ENCODE peak calls at places on chromosomes 5 and 9, in four cellular contexts. P, X, U and B are unnamed samples. For H3K4me1, the result is how much of the 10 kb centered on the place peaks cover.

GRCh38 chr9:127955294-127956015 is 17.8 kb upstream of the DPM2 start:
- DNase-seq in P (peak), X (peak), U (peak), B (peak)

GRCh38 chr5:42242210-42242609 is 181.0 kb upstream of the GHR start:
- DNase-seq in P (no peak), X (no peak), U (no peak), B (no peak)

GRCh38 chr5:55187370-55187769 is 14.4 kb upstream of the CDC20B start:
- DNase-seq in P (no peak), X (no peak), U (peak), B (no peak)

GRCh38 chr5:88672644-88673493 is 210.1 kb downstream of the MEF2C start:
- DNase-seq in P (peak), X (no peak), U (no peak), B (no peak)

GRCh38 chr5:73339165-73339564 is 109.4 kb downstream of the FOXD1 start:
- DNase-seq in P (no peak), X (no peak), U (no peak), B (no peak)

GRCh38 chr5:107513337-107514125 is 157.2 kb downstream of the EFNA5 start:
- DNase-seq in P (no peak), X (no peak), U (no peak), B (no peak)

GRCh38 chr5:122492675-122493074 is 180.6 kb downstream of the SNCAIP start:
- DNase-seq in P (no peak), X (no peak), U (peak), B (no peak)

GRCh38 chr9:7209990-7210389 is 452.2 kb downstream of the KDM4C start:
- DNase-seq in P (no peak), X (no peak), U (no peak), B (no peak)

GRCh38 chr9:8262625-8263622 is 463.3 kb upstream of the DMAC1 start:
- DNase-seq in P (no peak), X (no peak), U (no peak), B (no peak)

GRCh38 chr9:14994738-14995137 is 84.5 kb upstream of the FREM1 start:
- DNase-seq in P (no peak), X (no peak), U (no peak), B (no peak)

GRCh38 chr5:74686962-74687751 is 2.1 kb downstream of the HEXB start:
- DNase-seq in P (peak), X (no peak), U (peak), B (no peak)

GRCh38 chr9:35909274-35909673 is at the start of gene SPAAR:
- DNase-seq in P (no peak), X (no peak), U (no peak), B (no peak)

GRCh38 chr5:73338201-73339126 is 110.1 kb downstream of the FOXD1 start:
- DNase-seq in P (peak), X (no peak), U (peak), B (no peak)

GRCh38 chr9:117258201-117258866 is 156.5 kb downstream of the ASTN2 start:
- DNase-seq in P (no peak), X (no peak), U (no peak), B (no peak)

GRCh38 chr5:35863159-35863558 is 6.5 kb downstream of the IL7R start:
- DNase-seq in P (no peak), X (no peak), U (no peak), B (no peak)

GRCh38 chr9:113738898-113739604 is 137.1 kb upstream of the ZNF618 start:
- DNase-seq in P (no peak), X (no peak), U (peak), B (peak)

GRCh38 chr5:86126202-86126601 is 491.5 kb upstream of the COX7C start:
- DNase-seq in P (no peak), X (no peak), U (no peak), B (no peak)

GRCh38 chr5:177429248-177430045 is 3.0 kb downstream of the GRK6 start:
- DNase-seq in P (no peak), X (no peak), U (no peak), B (peak)

GRCh38 chr5:59832577-59833301 is 60.8 kb downstream of the PDE4D start:
- DNase-seq in P (no peak), X (no peak), U (no peak), B (no peak)

GRCh38 chr9:99104459-99105151 is at the start of gene TGFBR1:
- DNase-seq in P (peak), X (peak), U (peak), B (peak)

GRCh38 chr9:33167949-33168535 is 906 bp upstream of the B4GALT1 start:
- DNase-seq in P (no peak), X (no peak), U (peak), B (no peak)

GRCh38 chr5:142929602-142930001 is 159.4 kb downstream of the ARHGAP26 start:
- DNase-seq in P (no peak), X (no peak), U (no peak), B (no peak)

GRCh38 chr9:84408416-84408815 is 67.9 kb upstream of the SLC28A3 start:
- DNase-seq in P (no peak), X (no peak), U (no peak), B (no peak)

GRCh38 chr5:61817472-61818326 is 485.6 kb downstream of the ZSWIM6 start:
- DNase-seq in P (peak), X (peak), U (peak), B (no peak)

GRCh38 chr5:164335837-164336236 is 830.4 kb downstream of the MAT2B start:
- DNase-seq in P (peak), X (no peak), U (peak), B (no peak)

GRCh38 chr9:92180669-92181181 is 65.5 kb upstream of the SPTLC1 start:
- DNase-seq in P (peak), X (no peak), U (peak), B (no peak)

GRCh38 chr5:14036514-14036913 is 92.0 kb upstream of the DNAH5 start:
- DNase-seq in P (peak), X (no peak), U (peak), B (no peak)

DNA sequence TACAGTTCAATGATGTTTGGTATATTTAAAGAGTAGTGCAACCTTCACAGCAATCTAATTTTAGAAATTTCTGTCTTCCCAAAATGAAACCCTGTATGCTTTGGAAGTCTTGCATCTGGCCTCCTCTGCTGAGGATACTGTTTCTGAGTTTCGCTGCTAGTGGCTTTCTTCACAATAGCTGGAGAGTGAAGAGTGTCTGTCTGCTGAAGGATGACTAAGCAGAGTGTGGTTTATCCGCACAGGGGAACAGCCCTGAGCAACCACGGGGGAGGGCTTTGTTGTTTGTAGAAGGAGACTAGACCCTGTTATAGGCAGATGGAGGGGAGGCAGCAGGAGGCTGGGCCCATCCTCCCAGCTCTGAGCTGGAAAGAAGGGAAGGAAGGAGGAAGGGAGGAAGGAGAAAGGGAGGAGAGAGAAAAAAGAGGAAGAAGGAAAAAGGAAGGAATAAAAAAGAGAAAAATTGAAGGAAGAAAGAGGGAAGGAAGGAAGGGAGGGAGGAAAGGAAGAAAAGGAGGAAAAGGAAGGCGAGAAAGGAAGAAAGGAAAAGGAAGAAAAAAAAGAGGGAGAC is 10.5 kb upstream of the IRX2 start:
- DNase-seq in P (no peak), X (no peak), U (peak), B (no peak)
- H3K4me3 ChIP-seq in P (no peak), X (no peak), U (no peak), B (no peak)

DNA sequence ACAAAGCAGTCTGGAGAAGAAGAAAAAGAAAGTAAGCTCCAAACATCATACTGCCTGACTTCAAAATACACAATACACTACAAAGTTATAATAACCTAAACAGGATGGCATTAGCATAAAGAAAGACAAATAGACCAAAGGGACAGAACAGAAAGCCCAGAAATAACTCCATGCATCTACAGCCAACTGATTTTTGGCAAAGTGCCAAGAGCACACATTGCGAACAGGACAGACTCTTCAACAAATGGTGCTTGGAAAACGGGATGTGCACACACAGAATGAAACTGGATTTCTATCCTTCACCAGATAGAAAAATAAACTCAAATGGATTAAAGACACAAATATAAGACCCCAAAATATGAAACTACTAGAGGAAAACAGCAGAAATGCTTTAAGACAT is 66.6 kb upstream of the SPATA31E1 start:
- DNase-seq in P (no peak), X (no peak), U (peak), B (no peak)
- H3K4me1 ChIP-seq in P (under half), X (under half), U (under half), B (under half)

GRCh38 chr9:89999176-89999533 is 394.3 kb downstream of the GADD45G start:
- DNase-seq in P (no peak), X (no peak), U (no peak), B (no peak)
- H3K4me3 ChIP-seq in P (no peak), X (no peak), U (no peak), B (no peak)

DNA sequence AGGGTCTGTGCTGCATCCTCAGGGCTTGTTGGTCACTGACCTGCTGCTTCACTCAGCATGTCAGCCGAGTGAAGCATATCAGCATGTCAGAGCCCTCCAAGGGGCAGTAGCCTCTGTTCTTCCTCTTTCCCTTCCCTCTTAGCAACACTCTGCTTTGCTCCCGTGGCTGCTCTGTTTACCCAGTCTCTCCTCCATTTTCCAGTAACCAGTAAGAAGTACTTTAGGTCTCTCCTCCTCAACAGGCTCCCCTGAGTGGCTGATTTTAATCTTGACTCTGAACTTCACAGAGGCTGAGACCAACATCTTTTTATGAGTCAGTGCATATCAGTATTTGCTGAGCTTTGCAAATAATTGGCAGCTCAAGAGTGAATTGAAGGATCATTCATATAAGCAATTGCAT is 18.6 kb upstream of the ADRB2 start:
- DNase-seq in P (peak), X (no peak), U (no peak), B (no peak)
- H3K4me1 ChIP-seq in P (under half), X (under half), U (under half), B (under half)

GRCh38 chr5:1893754-1894153 is 11.0 kb upstream of the IRX4 start:
- DNase-seq in P (no peak), X (no peak), U (no peak), B (no peak)

GRCh38 chr5:1892685-1893445 is 10.1 kb upstream of the IRX4 start:
- DNase-seq in P (no peak), X (no peak), U (no peak), B (no peak)

GRCh38 chr5:1895771-1896420 is 13.2 kb upstream of the IRX4 start:
- DNase-seq in P (no peak), X (no peak), U (no peak), B (no peak)

GRCh38 chr5:1892211-1892610 is 9.5 kb upstream of the IRX4 start:
- DNase-seq in P (no peak), X (no peak), U (no peak), B (no peak)

GRCh38 chr5:1894243-1894642 is 11.5 kb upstream of the IRX4 start:
- DNase-seq in P (no peak), X (no peak), U (no peak), B (no peak)
- H3K4me3 ChIP-seq in P (no peak), X (no peak), U (no peak), B (no peak)

DNA sequence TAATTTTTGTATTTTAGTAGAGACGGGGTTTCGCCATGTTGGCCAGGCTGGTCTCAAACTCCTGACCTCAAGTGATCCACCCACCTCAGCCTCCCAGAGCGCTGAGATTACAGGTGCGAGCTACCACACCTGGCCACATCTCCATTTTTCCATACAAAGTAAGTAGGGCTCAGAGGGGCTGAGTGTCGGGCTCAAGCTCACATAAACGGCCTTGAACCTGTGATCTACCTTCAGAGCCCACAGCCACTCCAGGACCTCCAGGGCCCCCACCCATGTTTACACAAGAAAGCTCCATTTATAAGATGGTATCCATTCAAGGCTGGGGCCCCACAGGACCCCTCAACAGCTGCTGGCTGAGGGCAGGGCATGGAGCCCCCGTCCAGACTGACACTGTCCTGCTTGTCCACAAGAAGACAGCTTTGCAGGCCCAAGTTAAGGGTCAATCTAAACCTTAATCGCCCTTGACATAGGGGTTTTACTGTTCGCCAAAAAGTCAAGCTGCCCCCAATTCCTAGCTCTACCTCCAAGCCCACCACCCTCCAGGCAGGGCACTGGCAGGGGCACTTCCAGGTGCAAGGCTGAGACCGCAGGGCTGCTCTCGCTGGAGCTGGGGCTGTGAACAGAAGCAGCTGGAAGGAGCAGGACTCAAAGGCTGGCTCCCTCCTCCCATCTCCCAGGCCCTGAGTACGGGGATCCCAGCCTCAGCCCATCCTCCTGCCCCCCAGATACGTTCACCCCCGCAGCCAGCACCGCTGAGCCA is 18.9 kb downstream of the FAM78A start:
- DNase-seq in P (no peak), X (no peak), U (no peak), B (no peak)
- H3K4me1 ChIP-seq in P (under half), X (under half), U (under half), B (half or more)

DNA sequence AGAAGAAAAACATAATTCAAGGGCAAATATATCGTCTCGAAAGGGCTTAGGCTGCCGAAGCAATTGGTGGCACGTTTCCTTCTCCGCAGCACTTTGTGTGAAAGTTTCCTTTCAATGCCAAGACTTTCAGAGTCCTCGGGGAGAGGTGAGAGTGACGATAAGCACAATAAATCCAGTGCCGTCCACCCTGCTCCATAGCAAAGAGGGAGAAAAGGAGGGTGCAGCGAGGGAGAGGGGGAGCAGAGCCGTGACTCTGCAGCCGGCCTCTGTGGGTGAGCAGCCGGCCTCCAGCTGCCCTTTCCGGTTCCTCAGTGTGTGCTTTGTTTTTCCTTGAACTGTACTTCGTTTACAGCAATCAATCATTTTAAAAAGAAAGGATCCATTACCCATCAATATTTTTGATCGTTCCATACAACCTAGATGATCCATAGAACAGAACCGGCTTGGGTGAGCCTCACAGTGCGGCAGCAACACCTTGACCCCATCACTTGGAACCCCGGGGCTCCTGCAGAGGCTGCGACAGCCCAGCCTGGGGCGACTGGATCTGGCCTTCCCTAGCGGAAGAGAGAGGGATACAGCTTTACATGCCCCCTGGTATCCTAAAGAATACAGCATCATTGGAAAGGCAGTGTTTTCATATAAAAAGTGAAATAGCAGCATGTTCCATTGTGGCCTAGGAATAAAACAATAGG is 247.0 kb upstream of the IRX4 start:
- DNase-seq in P (no peak), X (no peak), U (no peak), B (no peak)
- H3K4me3 ChIP-seq in P (no peak), X (no peak), U (no peak), B (no peak)

GRCh38 chr5:67200809-67201562 is 4.4 kb upstream of the CD180 start:
- DNase-seq in P (no peak), X (no peak), U (no peak), B (no peak)
- H3K4me1 ChIP-seq in P (under half), X (under half), U (under half), B (under half)

DNA sequence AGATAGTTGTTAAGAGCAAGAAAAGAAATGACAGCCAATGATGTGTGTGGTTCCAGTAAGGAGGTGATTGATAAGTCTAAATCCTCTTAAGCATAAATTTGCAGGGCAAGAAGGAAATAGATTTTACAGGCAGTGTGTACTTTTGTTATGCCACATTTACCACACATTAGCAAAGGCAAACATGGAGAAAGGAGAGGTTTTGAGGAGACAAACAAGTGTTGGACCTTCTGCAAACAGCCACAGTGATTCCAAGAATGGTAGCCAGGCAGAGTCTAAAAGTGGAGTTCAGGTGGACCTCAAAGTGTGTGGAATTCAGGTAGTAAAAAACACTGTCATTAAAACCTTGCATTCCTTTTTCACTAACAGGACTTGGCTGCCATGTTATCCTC is 295.9 kb upstream of the ITGA1 start:
- DNase-seq in P (no peak), X (no peak), U (no peak), B (no peak)
- H3K4me3 ChIP-seq in P (no peak), X (no peak), U (no peak), B (no peak)